ENCODE peak calls at places on chromosomes 12 and 14, in nine cellular contexts. T is tibial artery, S is adrenal gland, N is psoas muscle, J is neuronal stem cell, M is AG04450, Z is cardiac muscle cell, H is brain microvascular endothelial cell, R is fibroblast of lung. L is an unnamed sample. For H3K27me3, the result is how much of the 10 kb centered on the place peaks cover.

GRCh38 chr14:71061458-71061857 is 154.2 kb downstream of the PCNX1 start:
- DNase-seq in T (no peak), S (no peak), N (no peak), J (no peak), M (no peak), Z (no peak), H (no peak), R (no peak), L (no peak)

GRCh38 chr14:90924618-90925345 is 108.6 kb upstream of the TTC7B start:
- DNase-seq in T (no peak), S (no peak), N (no peak), J (no peak), M (no peak), Z (no peak), H (no peak), R (peak), L (no peak)

GRCh38 chr12:30415777-30416176 is 279.9 kb downstream of the IPO8 start:
- DNase-seq in T (no peak), S (no peak), N (no peak), J (no peak), M (no peak), Z (no peak), H (no peak), R (no peak), L (no peak)

GRCh38 chr12:42636993-42637392 is 47.4 kb upstream of the PRICKLE1 start:
- DNase-seq in T (no peak), S (no peak), N (no peak), J (no peak), M (no peak), Z (no peak), H (no peak), R (no peak), L (no peak)

GRCh38 chr12:3959799-3960560 is 86.8 kb upstream of the PARP11 start:
- DNase-seq in T (no peak), S (peak), N (no peak), J (no peak), M (no peak), Z (no peak), H (no peak), R (no peak), L (no peak)

GRCh38 chr12:15693233-15693911 is 95.8 kb downstream of the EPS8 start:
- DNase-seq in T (no peak), S (no peak), N (no peak), J (no peak), M (peak), Z (no peak), H (no peak), R (peak), L (no peak)

GRCh38 chr14:53534841-53535240 is 381.7 kb upstream of the DDHD1 start:
- DNase-seq in T (no peak), S (no peak), N (no peak), J (no peak), M (no peak), Z (no peak), H (no peak), R (no peak), L (no peak)

GRCh38 chr12:132761032-132761910 is at the start of gene ANKLE2:
- DNase-seq in T (peak), S (peak), N (peak), J (peak), M (no peak), Z (peak), H (peak), R (peak), L (peak)

GRCh38 chr12:95605087-95605486 is 53.8 kb upstream of the USP44 start:
- DNase-seq in T (no peak), S (no peak), N (no peak), J (no peak), M (no peak), Z (no peak), H (peak), R (peak), L (no peak)

GRCh38 chr14:105311838-105312237 is 2.7 kb upstream of the PACS2 start:
- DNase-seq in T (no peak), S (no peak), N (no peak), J (no peak), M (no peak), Z (peak), H (no peak), R (no peak), L (peak)

GRCh38 chr12:122849352-122850047 is 14.2 kb downstream of the HIP1R start:
- DNase-seq in T (no peak), S (peak), N (peak), J (no peak), M (no peak), Z (no peak), H (no peak), R (no peak), L (peak)

GRCh38 chr14:88682495-88683114 is 110.1 kb downstream of the EML5 start:
- DNase-seq in T (no peak), S (no peak), N (no peak), J (no peak), M (no peak), Z (peak), H (no peak), R (no peak), L (no peak)

GRCh38 chr12:131051155-131051473 is 97.4 kb downstream of the ADGRD1 start:
- DNase-seq in T (no peak), S (no peak), N (no peak), J (no peak), M (no peak), Z (no peak), H (no peak), R (no peak), L (no peak)

GRCh38 chr14:99510556-99511139 is 29.4 kb downstream of the CCNK start:
- DNase-seq in T (no peak), S (no peak), N (no peak), J (no peak), M (no peak), Z (no peak), H (no peak), R (no peak), L (peak)

GRCh38 chr14:26856832-26857508 is 259.1 kb upstream of the NOVA1 start:
- DNase-seq in T (no peak), S (no peak), N (no peak), J (no peak), M (no peak), Z (no peak), H (no peak), R (no peak), L (no peak)

GRCh38 chr12:122738561-122738960 is 7.9 kb upstream of the HCAR1 start:
- DNase-seq in T (peak), S (no peak), N (no peak), J (no peak), M (no peak), Z (no peak), H (no peak), R (no peak), L (no peak)

GRCh38 chr14:105425823-105426247 is 6.2 kb downstream of the MTA1 start:
- DNase-seq in T (no peak), S (no peak), N (no peak), J (no peak), M (no peak), Z (no peak), H (no peak), R (no peak), L (no peak)

GRCh38 chr14:92121207-92121669 is 268 bp downstream of the NDUFB1 start:
- DNase-seq in T (no peak), S (peak), N (peak), J (peak), M (no peak), Z (peak), H (peak), R (peak), L (peak)

GRCh38 chr14:77098470-77099353 is 654 bp downstream of the CIPC start:
- DNase-seq in T (peak), S (peak), N (peak), J (no peak), M (no peak), Z (peak), H (no peak), R (no peak), L (peak)

GRCh38 chr12:67697443-67697842 is 48.9 kb downstream of the DYRK2 start:
- DNase-seq in T (no peak), S (no peak), N (no peak), J (no peak), M (no peak), Z (no peak), H (no peak), R (no peak), L (no peak)

GRCh38 chr12:95220726-95221125 is 3.1 kb downstream of the VEZT start:
- DNase-seq in T (no peak), S (no peak), N (no peak), J (no peak), M (no peak), Z (no peak), H (no peak), R (no peak), L (no peak)

GRCh38 chr12:2013527-2014223 is 9.4 kb upstream of the DCP1B start:
- DNase-seq in T (no peak), S (peak), N (no peak), J (no peak), M (no peak), Z (peak), H (no peak), R (peak), L (peak)

GRCh38 chr12:109943811-109944210 is 43.7 kb downstream of the TCHP start:
- DNase-seq in T (no peak), S (no peak), N (no peak), J (no peak), M (no peak), Z (peak), H (no peak), R (no peak), L (no peak)

GRCh38 chr12:14928946-14929345 is 9.4 kb downstream of the ERP27 start:
- DNase-seq in T (no peak), S (no peak), N (no peak), J (no peak), M (no peak), Z (no peak), H (no peak), R (no peak), L (no peak)

GRCh38 chr14:91258021-91258618 is 13.6 kb upstream of the GPR68 start:
- DNase-seq in T (no peak), S (peak), N (peak), J (no peak), M (no peak), Z (no peak), H (no peak), R (peak), L (no peak)

GRCh38 chr12:100545092-100545491 is 28.4 kb upstream of the GAS2L3 start:
- DNase-seq in T (no peak), S (no peak), N (no peak), J (no peak), M (no peak), Z (no peak), H (no peak), R (no peak), L (no peak)

GRCh38 chr12:91542048-91542447 is 359.4 kb upstream of the DCN start:
- DNase-seq in T (no peak), S (no peak), N (no peak), J (no peak), M (no peak), Z (no peak), H (no peak), R (no peak), L (no peak)

GRCh38 chr14:104885973-104886689 is 21.1 kb downstream of the CEP170B start:
- DNase-seq in T (peak), S (peak), N (peak), J (no peak), M (no peak), Z (no peak), H (no peak), R (no peak), L (peak)

GRCh38 chr12:132109741-132110140 is 34.4 kb downstream of the DDX51 start:
- DNase-seq in T (no peak), S (no peak), N (no peak), J (no peak), M (no peak), Z (no peak), H (peak), R (no peak), L (no peak)

GRCh38 chr14:78848234-78848820 is 678.2 kb downstream of the NRXN3 start:
- DNase-seq in T (no peak), S (peak), N (no peak), J (peak), M (no peak), Z (peak), H (peak), R (peak), L (peak)

GRCh38 chr12:39619316-39619659 is 315 bp downstream of the ABCD2 start:
- DNase-seq in T (no peak), S (no peak), N (no peak), J (no peak), M (no peak), Z (no peak), H (no peak), R (no peak), L (no peak)

GRCh38 chr12:52735816-52736632 is 32.7 kb upstream of the KRT77 start:
- DNase-seq in T (no peak), S (no peak), N (no peak), J (no peak), M (no peak), Z (no peak), H (no peak), R (no peak), L (no peak)

GRCh38 chr12:105164068-105164467 is 56.5 kb downstream of the WASHC4 start:
- DNase-seq in T (no peak), S (no peak), N (no peak), J (no peak), M (no peak), Z (peak), H (no peak), R (no peak), L (no peak)

GRCh38 chr12:113232232-113232615 is 11.0 kb downstream of the TPCN1 start:
- DNase-seq in T (peak), S (peak), N (no peak), J (no peak), M (no peak), Z (no peak), H (no peak), R (no peak), L (peak)
- H3K27ac ChIP-seq in T (peak), S (peak), N (peak), J (no peak), M (no peak), Z (no peak), H (peak), R (no peak), L (peak)

GRCh38 chr14:58950555-58950954 is 237.9 kb upstream of the DAAM1 start:
- DNase-seq in T (no peak), S (no peak), N (no peak), J (no peak), M (no peak), Z (no peak), H (no peak), R (no peak), L (no peak)

GRCh38 chr14:58954874-58955273 is 233.6 kb upstream of the DAAM1 start:
- DNase-seq in T (no peak), S (no peak), N (no peak), J (no peak), M (no peak), Z (no peak), H (no peak), R (no peak), L (no peak)

GRCh38 chr14:58955294-58955821 is 233.1 kb upstream of the DAAM1 start:
- DNase-seq in T (no peak), S (no peak), N (no peak), J (no peak), M (no peak), Z (no peak), H (peak), R (no peak), L (no peak)

DNA sequence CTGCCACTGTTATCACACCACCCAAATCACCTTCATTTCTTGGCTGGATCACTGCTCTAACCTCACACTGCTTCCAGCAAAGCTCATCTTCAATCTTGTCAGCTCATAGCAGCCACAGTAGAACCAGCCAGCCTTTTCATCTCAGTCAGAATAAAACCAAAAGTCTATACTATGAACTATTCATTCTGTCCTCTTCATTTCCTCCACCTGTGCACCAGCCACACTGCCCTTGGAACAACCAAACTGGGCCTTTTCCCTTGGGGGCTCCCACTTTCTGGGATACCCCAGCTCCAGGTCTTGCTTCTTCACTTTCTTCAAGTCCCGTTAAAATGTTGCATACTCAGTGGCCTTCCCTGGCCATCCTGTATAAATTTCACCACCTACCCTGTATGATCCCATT is 234.4 kb upstream of the DAAM1 start:
- DNase-seq in T (no peak), S (no peak), N (no peak), J (no peak), M (no peak), Z (no peak), H (no peak), R (no peak), L (no peak)
- H3K27me3 ChIP-seq in T (under half), S (under half), N (under half), J (under half), M (under half), Z (under half), H (under half), R (under half), L (under half)

DNA sequence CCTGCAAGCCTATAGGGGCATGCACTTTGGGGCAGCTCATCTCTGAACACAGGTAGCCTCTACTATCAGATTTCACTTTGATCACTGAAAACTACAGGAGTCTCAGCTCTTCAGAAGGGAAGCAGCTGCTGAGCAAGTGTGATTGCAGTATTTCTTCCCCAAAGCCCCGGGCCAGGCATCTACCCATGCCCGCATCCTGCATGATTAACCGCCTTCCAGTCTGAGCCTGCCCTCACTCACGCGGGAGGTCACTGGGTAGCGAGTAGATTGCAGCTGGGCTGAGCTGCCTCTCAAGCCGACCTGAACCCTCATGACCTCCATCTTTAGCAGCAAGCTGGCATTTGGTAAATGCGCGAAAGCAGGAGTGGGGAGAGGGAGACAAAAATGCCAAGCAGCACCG is 334.7 kb downstream of the DPF3 start:
- DNase-seq in T (no peak), S (no peak), N (no peak), J (no peak), M (no peak), Z (no peak), H (peak), R (peak), L (no peak)
- H3K27ac ChIP-seq in T (peak), S (no peak), N (no peak), J (no peak), M (peak), Z (no peak), H (no peak), R (no peak), L (peak)

GRCh38 chr12:117344716-117345115 is 16.7 kb downstream of the NOS1 start:
- DNase-seq in T (no peak), S (no peak), N (no peak), J (no peak), M (no peak), Z (no peak), H (no peak), R (no peak), L (no peak)

GRCh38 chr12:117343296-117343695 is 18.1 kb downstream of the NOS1 start:
- DNase-seq in T (no peak), S (no peak), N (no peak), J (no peak), M (no peak), Z (no peak), H (no peak), R (no peak), L (no peak)

GRCh38 chr12:117343849-117344248 is 17.6 kb downstream of the NOS1 start:
- DNase-seq in T (no peak), S (no peak), N (no peak), J (no peak), M (no peak), Z (no peak), H (no peak), R (no peak), L (no peak)

GRCh38 chr12:117350140-117350539 is 11.3 kb downstream of the NOS1 start:
- DNase-seq in T (peak), S (no peak), N (no peak), J (no peak), M (no peak), Z (no peak), H (no peak), R (no peak), L (no peak)

GRCh38 chr12:117347588-117347987 is 13.8 kb downstream of the NOS1 start:
- DNase-seq in T (peak), S (no peak), N (no peak), J (no peak), M (no peak), Z (no peak), H (no peak), R (no peak), L (no peak)
- H3K27me3 ChIP-seq in T (under half), S (under half), N (under half), J (under half), M (under half), Z (under half), H (under half), R (under half), L (under half)

DNA sequence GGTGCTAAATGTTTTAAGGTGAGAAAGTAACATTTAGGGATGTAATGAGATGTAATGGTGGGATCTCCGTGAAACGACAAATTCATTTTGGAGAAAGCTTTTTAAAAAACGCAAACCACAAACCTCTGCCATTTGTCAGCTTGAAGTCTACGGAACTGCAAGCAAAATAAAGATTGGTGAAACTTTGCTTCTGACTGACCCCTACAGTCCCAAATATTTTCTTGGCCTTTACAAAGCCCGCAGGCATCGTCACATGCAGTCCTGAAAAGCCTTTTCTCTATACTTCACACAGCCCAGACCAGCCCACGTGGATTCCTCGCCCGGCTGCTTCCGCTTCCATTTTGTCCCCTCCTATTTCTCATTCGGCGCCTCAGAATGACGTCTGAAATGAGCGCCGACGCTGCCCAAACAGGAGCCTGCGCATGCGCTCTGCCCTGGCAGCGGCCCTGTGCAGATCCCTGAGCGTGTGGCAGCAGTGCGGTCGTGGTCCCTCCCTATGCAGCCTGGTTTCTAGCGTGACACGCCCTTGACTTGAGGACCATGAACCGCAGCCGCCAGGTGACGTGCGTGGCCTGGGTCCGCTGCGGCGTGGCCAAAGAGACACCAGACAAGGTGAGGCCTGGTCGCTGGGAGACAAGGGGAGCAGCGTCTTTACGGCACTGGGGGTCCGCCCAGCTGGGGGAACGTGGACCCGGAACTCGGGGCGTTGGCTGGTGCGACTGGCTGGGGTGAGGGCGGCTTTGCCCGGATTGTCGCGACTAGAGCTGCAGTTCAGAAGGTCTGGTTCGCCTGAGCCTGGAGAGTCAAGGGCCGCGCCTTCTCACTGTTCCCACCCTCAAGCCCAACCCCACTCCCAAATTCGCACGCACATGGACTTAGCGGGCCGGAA is at the start of gene PWP1:
- DNase-seq in T (peak), S (peak), N (peak), J (peak), M (peak), Z (peak), H (peak), R (peak), L (peak)
- H3K27ac ChIP-seq in T (peak), S (peak), N (peak), J (peak), M (peak), Z (peak), H (peak), R (peak), L (peak)

GRCh38 chr12:92619730-92620684 is 82.8 kb upstream of the PLEKHG7 start:
- DNase-seq in T (no peak), S (no peak), N (no peak), J (no peak), M (no peak), Z (no peak), H (no peak), R (no peak), L (no peak)
- H3K27me3 ChIP-seq in T (under half), S (under half), N (under half), J (under half), M (under half), Z (under half), H (under half), R (under half), L (under half)